ENCODE peak calls at places on chromosomes 2 and 18, in seven cellular contexts. S is NCI-H1092 treated with DMSO at 0.1 percent for 48 hours; R is central memory CD4-positive, alpha-beta T cell; W is A549; Y is RWPE1; Q is astrocyte of the spinal cord; N is mucosa of gallbladder. C is an unnamed sample.

GRCh38 chr2:30373881-30374302 is 73.2 kb upstream of the LCLAT1 start:
- DNase-seq in S (no peak), R (no peak), W (no peak), Y (peak), Q (peak), N (no peak), C (peak)

GRCh38 chr2:67845557-67846114 is 217.2 kb downstream of the C1D start:
- DNase-seq in S (peak), R (no peak), W (no peak), Y (no peak), Q (peak), N (no peak), C (no peak)

GRCh38 chr2:191150451-191151314 is at the start of gene STAT4:
- DNase-seq in S (peak), R (peak), W (peak), Y (no peak), Q (peak), N (peak), C (no peak)

GRCh38 chr2:3097804-3098203 is 279.8 kb downstream of the EIPR1 start:
- DNase-seq in S (no peak), R (no peak), W (no peak), Y (no peak), Q (no peak), N (no peak), C (no peak)

GRCh38 chr2:120442923-120443571 is 97.1 kb downstream of the INHBB start:
- DNase-seq in S (no peak), R (no peak), W (no peak), Y (no peak), Q (no peak), N (peak), C (no peak)

GRCh38 chr2:53802617-53803115 is 15.8 kb downstream of the ERLEC1 start:
- DNase-seq in S (no peak), R (no peak), W (no peak), Y (no peak), Q (no peak), N (no peak), C (no peak)

GRCh38 chr2:68925298-68925885 is 27.3 kb downstream of the GKN2 start:
- DNase-seq in S (peak), R (peak), W (peak), Y (peak), Q (peak), N (peak), C (peak)

GRCh38 chr2:15793078-15793913 is 147.1 kb upstream of the MYCN start:
- DNase-seq in S (no peak), R (no peak), W (no peak), Y (no peak), Q (no peak), N (no peak), C (no peak)

GRCh38 chr2:136783856-136784255 is 18.5 kb downstream of the THSD7B start:
- DNase-seq in S (no peak), R (no peak), W (no peak), Y (no peak), Q (no peak), N (no peak), C (no peak)

GRCh38 chr18:56043691-56044090 is 455.7 kb upstream of the TCF4 start:
- DNase-seq in S (no peak), R (no peak), W (no peak), Y (no peak), Q (peak), N (peak), C (peak)

GRCh38 chr2:218884519-218884918 is 3.9 kb downstream of the WNT10A start:
- DNase-seq in S (no peak), R (no peak), W (no peak), Y (no peak), Q (no peak), N (no peak), C (no peak)

GRCh38 chr18:14919666-14920065 is 171.7 kb downstream of the ANKRD30B start:
- DNase-seq in S (no peak), R (no peak), W (no peak), Y (no peak), Q (no peak), N (peak), C (no peak)

GRCh38 chr2:130837175-130837810 is 579 bp downstream of the ARHGEF4 start:
- DNase-seq in S (no peak), R (no peak), W (no peak), Y (no peak), Q (no peak), N (no peak), C (no peak)

GRCh38 chr2:205580591-205580990 is 101.7 kb upstream of the NRP2 start:
- DNase-seq in S (no peak), R (no peak), W (no peak), Y (no peak), Q (peak), N (no peak), C (peak)

GRCh38 chr2:168241208-168241607 is 6.2 kb downstream of the STK39 start:
- DNase-seq in S (peak), R (no peak), W (no peak), Y (no peak), Q (no peak), N (no peak), C (no peak)

GRCh38 chr18:59564516-59564915 is 132.7 kb downstream of the CCBE1 start:
- DNase-seq in S (no peak), R (no peak), W (no peak), Y (no peak), Q (no peak), N (no peak), C (no peak)

GRCh38 chr2:220466251-220466691 is 838.8 kb downstream of the SLC4A3 start:
- DNase-seq in S (no peak), R (no peak), W (no peak), Y (no peak), Q (peak), N (no peak), C (no peak)

GRCh38 chr2:130251520-130251864 is 53.3 kb upstream of the TUBA3E start:
- DNase-seq in S (no peak), R (no peak), W (no peak), Y (no peak), Q (no peak), N (no peak), C (no peak)

GRCh38 chr2:17749753-17750438 is 3.7 kb downstream of the SMC6 start:
- DNase-seq in S (no peak), R (no peak), W (no peak), Y (no peak), Q (no peak), N (no peak), C (no peak)

GRCh38 chr2:38099096-38099997 is 23.4 kb upstream of the CYP1B1 start:
- DNase-seq in S (no peak), R (no peak), W (no peak), Y (no peak), Q (no peak), N (no peak), C (no peak)

GRCh38 chr2:167368371-167368770 is 480.1 kb downstream of the XIRP2 start:
- DNase-seq in S (no peak), R (no peak), W (no peak), Y (no peak), Q (no peak), N (no peak), C (no peak)

GRCh38 chr2:8049111-8049720 is 632.6 kb upstream of the ID2 start:
- DNase-seq in S (no peak), R (no peak), W (no peak), Y (no peak), Q (no peak), N (no peak), C (no peak)

C was measured in HT1080.